ENCODE peak calls at places on chromosomes 3 and 15, in seven cellular contexts. A, F, O, B, I, G and Y are unnamed samples.

GRCh38 chr15:100715571-100716455 is 113.4 kb downstream of the ASB7 start:
- DNase-seq in A (no peak), F (no peak), O (no peak), B (no peak), I (no peak), G (no peak), Y (no peak)

GRCh38 chr3:157131861-157132260 is 28.1 kb downstream of the CCNL1 start:
- DNase-seq in A (no peak), F (no peak), O (peak), B (no peak), I (no peak), G (no peak), Y (no peak)

GRCh38 chr3:41430886-41431285 is 231.6 kb downstream of the CTNNB1 start:
- DNase-seq in A (no peak), F (no peak), O (no peak), B (no peak), I (no peak), G (no peak), Y (no peak)

GRCh38 chr15:52822475-52822874 is 32.3 kb upstream of the ONECUT1 start:
- DNase-seq in A (no peak), F (no peak), O (no peak), B (no peak), I (no peak), G (no peak), Y (no peak)

GRCh38 chr3:5891721-5892120 is 704.2 kb downstream of the EDEM1 start:
- DNase-seq in A (no peak), F (no peak), O (no peak), B (no peak), I (no peak), G (no peak), Y (no peak)

GRCh38 chr3:99172736-99173657 is 271.5 kb upstream of the DCBLD2 start:
- DNase-seq in A (no peak), F (peak), O (peak), B (peak), I (peak), G (peak), Y (peak)

GRCh38 chr15:31141792-31142191 is 40.3 kb upstream of the TRPM1 start:
- DNase-seq in A (no peak), F (no peak), O (no peak), B (no peak), I (no peak), G (no peak), Y (no peak)

GRCh38 chr3:26825454-26825853 is 202.9 kb downstream of the LRRC3B start:
- DNase-seq in A (no peak), F (no peak), O (no peak), B (no peak), I (no peak), G (no peak), Y (no peak)

GRCh38 chr15:48250640-48251076 is 44.6 kb downstream of the SLC12A1 start:
- DNase-seq in A (no peak), F (peak), O (peak), B (peak), I (peak), G (peak), Y (peak)

GRCh38 chr3:169863458-169863899 is 6.3 kb downstream of the LRRC31 start:
- DNase-seq in A (peak), F (peak), O (peak), B (peak), I (peak), G (peak), Y (peak)

GRCh38 chr3:11600501-11601282 is 43.0 kb downstream of the VGLL4 start:
- DNase-seq in A (no peak), F (peak), O (peak), B (peak), I (peak), G (no peak), Y (peak)

GRCh38 chr15:34853001-34853758 is 57.8 kb upstream of the ACTC1 start:
- DNase-seq in A (peak), F (peak), O (no peak), B (peak), I (peak), G (no peak), Y (no peak)

GRCh38 chr3:127953636-127954035 is 38.6 kb downstream of the KBTBD12 start:
- DNase-seq in A (no peak), F (peak), O (no peak), B (peak), I (no peak), G (no peak), Y (no peak)

GRCh38 chr3:29561651-29562050 is 280.8 kb downstream of the RBMS3 start:
- DNase-seq in A (no peak), F (no peak), O (no peak), B (no peak), I (no peak), G (no peak), Y (no peak)

GRCh38 chr15:48084759-48085420 is 35.9 kb upstream of the SLC24A5 start:
- DNase-seq in A (peak), F (peak), O (no peak), B (peak), I (no peak), G (no peak), Y (no peak)

GRCh38 chr15:98077186-98077585 is 116.7 kb downstream of the ARRDC4 start:
- DNase-seq in A (no peak), F (no peak), O (peak), B (no peak), I (no peak), G (no peak), Y (no peak)

GRCh38 chr3:197303452-197303851 is 5.0 kb upstream of the DLG1 start:
- DNase-seq in A (no peak), F (no peak), O (no peak), B (no peak), I (no peak), G (no peak), Y (no peak)

GRCh38 chr3:57948080-57948671 is 60.0 kb upstream of the FLNB start:
- DNase-seq in A (no peak), F (no peak), O (no peak), B (no peak), I (no peak), G (no peak), Y (no peak)

GRCh38 chr3:39404943-39405686 is 1.4 kb upstream of the RPSA start:
- DNase-seq in A (no peak), F (no peak), O (no peak), B (no peak), I (no peak), G (no peak), Y (no peak)